ENCODE peak calls at places on chromosomes 12 and 14, in four cellular contexts. One of them, this sample, is unnamed.

GRCh38 chr14:94696518-94696917 is 73.4 kb downstream of the GSC start:
- DNase-seq in WTC11: no peak
- DNase-seq in HT-29: no peak
- DNase-seq in astrocyte of the spinal cord: peak
- DNase-seq in this sample: no peak

GRCh38 chr12:94706250-94706661 is 55.9 kb upstream of the TMCC3 start:
- DNase-seq in WTC11: no peak
- DNase-seq in HT-29: no peak
- DNase-seq in astrocyte of the spinal cord: no peak
- DNase-seq in this sample: no peak

GRCh38 chr12:84117190-84117589 is 795.4 kb downstream of the SLC6A15 start:
- DNase-seq in WTC11: no peak
- DNase-seq in HT-29: no peak
- DNase-seq in astrocyte of the spinal cord: no peak
- DNase-seq in this sample: no peak

GRCh38 chr12:126385785-126386184 is 1320.5 kb downstream of the AACS start:
- DNase-seq in WTC11: no peak
- DNase-seq in HT-29: no peak
- DNase-seq in astrocyte of the spinal cord: peak
- DNase-seq in this sample: no peak

GRCh38 chr12:124821252-124822200 is 42.1 kb downstream of the SCARB1 start:
- DNase-seq in WTC11: no peak
- DNase-seq in HT-29: no peak
- DNase-seq in astrocyte of the spinal cord: no peak
- DNase-seq in this sample: no peak

GRCh38 chr12:46944104-46944503 is 118.3 kb upstream of the SLC38A4 start:
- DNase-seq in WTC11: no peak
- DNase-seq in HT-29: peak
- DNase-seq in astrocyte of the spinal cord: peak
- DNase-seq in this sample: no peak

GRCh38 chr14:69996197-69996596 is 117.0 kb downstream of the SMOC1 start:
- DNase-seq in WTC11: no peak
- DNase-seq in HT-29: no peak
- DNase-seq in astrocyte of the spinal cord: peak
- DNase-seq in this sample: no peak

GRCh38 chr12:109883429-109883828 is 3.1 kb upstream of the GLTP start:
- DNase-seq in WTC11: no peak
- DNase-seq in HT-29: no peak
- DNase-seq in astrocyte of the spinal cord: no peak
- DNase-seq in this sample: no peak

This sample was measured in neuronal stem cell.